ENCODE peak calls at places on chromosomes 3 and 15, in eight cellular contexts. A, U, Z, Y, G, V, X and S are unnamed samples. For H3K36me3, the result is how much of the 10 kb centered on the place peaks cover.

GRCh38 chr3:54426431-54426830 is 304.1 kb downstream of the CACNA2D3 start:
- DNase-seq in A (no peak), U (no peak), Z (no peak), Y (no peak), G (no peak), V (no peak), X (no peak), S (no peak)

GRCh38 chr3:193872265-193872753 is 263.6 kb upstream of the HES1 start:
- DNase-seq in A (no peak), U (no peak), Z (peak), Y (no peak), G (peak), V (peak), X (no peak), S (no peak)

GRCh38 chr3:134485620-134486576 is at the start of the genes ANAPC13 and CEP63:
- DNase-seq in A (peak), U (peak), Z (peak), Y (peak), G (peak), V (peak), X (peak), S (peak)

GRCh38 chr3:150543531-150543930 is 2.8 kb downstream of the SERP1 start:
- DNase-seq in A (no peak), U (no peak), Z (no peak), Y (no peak), G (no peak), V (no peak), X (no peak), S (no peak)

GRCh38 chr15:79932447-79932846 is 35.6 kb upstream of the MTHFS start:
- DNase-seq in A (no peak), U (no peak), Z (no peak), Y (no peak), G (no peak), V (no peak), X (no peak), S (no peak)

GRCh38 chr3:193590088-193590856 is 2.7 kb upstream of the OPA1 start:
- DNase-seq in A (no peak), U (no peak), Z (no peak), Y (no peak), G (peak), V (no peak), X (no peak), S (peak)

GRCh38 chr3:140720242-140720641 is 42.4 kb downstream of the TRIM42 start:
- DNase-seq in A (no peak), U (no peak), Z (no peak), Y (no peak), G (no peak), V (no peak), X (no peak), S (no peak)

GRCh38 chr15:25678498-25678865 is 184.6 kb downstream of the ATP10A start:
- DNase-seq in A (no peak), U (no peak), Z (no peak), Y (no peak), G (no peak), V (no peak), X (no peak), S (no peak)

GRCh38 chr3:149352556-149352955 is 19.1 kb upstream of the TM4SF18 start:
- DNase-seq in A (peak), U (peak), Z (peak), Y (peak), G (peak), V (peak), X (peak), S (peak)

GRCh38 chr15:80275946-80276345 is 23.9 kb upstream of the CTXND1 start:
- DNase-seq in A (no peak), U (no peak), Z (no peak), Y (no peak), G (peak), V (no peak), X (no peak), S (no peak)

GRCh38 chr3:55156851-55157650 is 229.2 kb upstream of the LRTM1 start:
- DNase-seq in A (no peak), U (no peak), Z (no peak), Y (no peak), G (no peak), V (no peak), X (no peak), S (no peak)

GRCh38 chr15:33467146-33467815 is 156.5 kb downstream of the RYR3 start:
- DNase-seq in A (no peak), U (no peak), Z (no peak), Y (peak), G (no peak), V (no peak), X (no peak), S (no peak)

GRCh38 chr3:99502871-99503270 is 135.5 kb upstream of the COL8A1 start:
- DNase-seq in A (no peak), U (no peak), Z (no peak), Y (no peak), G (peak), V (no peak), X (no peak), S (no peak)

GRCh38 chr3:194572131-194572789 is 61.0 kb downstream of the TMEM44 start:
- DNase-seq in A (no peak), U (peak), Z (no peak), Y (no peak), G (peak), V (peak), X (no peak), S (no peak)

GRCh38 chr3:61573441-61573840 is 12.1 kb downstream of the PTPRG start:
- DNase-seq in A (no peak), U (no peak), Z (no peak), Y (no peak), G (no peak), V (no peak), X (no peak), S (no peak)

GRCh38 chr3:63383040-63383439 is 104.9 kb downstream of the SYNPR start:
- DNase-seq in A (no peak), U (no peak), Z (no peak), Y (no peak), G (no peak), V (no peak), X (no peak), S (no peak)

GRCh38 chr3:18830087-18830486 is 318.2 kb upstream of the KCNH8 start:
- DNase-seq in A (no peak), U (no peak), Z (no peak), Y (no peak), G (no peak), V (no peak), X (no peak), S (no peak)

GRCh38 chr3:73622135-73622534 is 2.6 kb downstream of the PDZRN3 start:
- DNase-seq in A (peak), U (peak), Z (peak), Y (peak), G (peak), V (peak), X (peak), S (no peak)

GRCh38 chr15:99631256-99631655 is 65.5 kb downstream of the MEF2A start:
- DNase-seq in A (no peak), U (no peak), Z (no peak), Y (no peak), G (no peak), V (no peak), X (no peak), S (no peak)

GRCh38 chr15:48472756-48473155 is 141.5 kb downstream of the DUT start:
- DNase-seq in A (no peak), U (no peak), Z (no peak), Y (no peak), G (peak), V (no peak), X (no peak), S (no peak)

GRCh38 chr3:71095511-71096305 is 487.8 kb downstream of the FOXP1 start:
- DNase-seq in A (no peak), U (no peak), Z (no peak), Y (no peak), G (peak), V (no peak), X (no peak), S (no peak)

GRCh38 chr15:85865070-85865684 is 70.5 kb upstream of the KLHL25 start:
- DNase-seq in A (peak), U (peak), Z (no peak), Y (peak), G (peak), V (peak), X (peak), S (peak)

GRCh38 chr3:126216416-126216815 is 36.0 kb upstream of the ALDH1L1 start:
- DNase-seq in A (no peak), U (no peak), Z (no peak), Y (no peak), G (peak), V (no peak), X (no peak), S (no peak)

GRCh38 chr3:134334231-134334900 is 39.9 kb downstream of the AMOTL2 start:
- DNase-seq in A (no peak), U (no peak), Z (no peak), Y (no peak), G (peak), V (peak), X (peak), S (no peak)

GRCh38 chr3:142502187-142502985 is 54.5 kb upstream of the XRN1 start:
- DNase-seq in A (peak), U (no peak), Z (no peak), Y (no peak), G (no peak), V (no peak), X (no peak), S (no peak)

GRCh38 chr15:68518046-68518445 is 60.7 kb upstream of the CORO2B start:
- DNase-seq in A (no peak), U (no peak), Z (no peak), Y (peak), G (no peak), V (no peak), X (no peak), S (no peak)

GRCh38 chr3:53594276-53594675 is 99.9 kb downstream of the CACNA1D start:
- DNase-seq in A (no peak), U (no peak), Z (no peak), Y (no peak), G (no peak), V (no peak), X (no peak), S (no peak)

GRCh38 chr3:47628426-47628825 is 49.8 kb upstream of the CSPG5 start:
- DNase-seq in A (no peak), U (no peak), Z (no peak), Y (no peak), G (no peak), V (no peak), X (no peak), S (no peak)

GRCh38 chr15:66847565-66847991 is 145.5 kb downstream of the SMAD6 start:
- DNase-seq in A (no peak), U (no peak), Z (peak), Y (no peak), G (no peak), V (peak), X (peak), S (peak)

GRCh38 chr15:85571780-85572179 is 191.4 kb downstream of the AKAP13 start:
- DNase-seq in A (no peak), U (no peak), Z (no peak), Y (no peak), G (no peak), V (no peak), X (peak), S (no peak)

GRCh38 chr3:115436767-115437301 is 186.5 kb upstream of the GAP43 start:
- DNase-seq in A (peak), U (no peak), Z (no peak), Y (peak), G (peak), V (no peak), X (no peak), S (peak)

GRCh38 chr3:61667417-61668213 is 106.2 kb downstream of the PTPRG start:
- DNase-seq in A (no peak), U (no peak), Z (no peak), Y (no peak), G (no peak), V (no peak), X (no peak), S (no peak)

GRCh38 chr3:152113992-152114651 is 154.6 kb upstream of the MBNL1 start:
- DNase-seq in A (no peak), U (no peak), Z (no peak), Y (no peak), G (peak), V (no peak), X (no peak), S (no peak)

GRCh38 chr3:102037209-102037608 is 187.9 kb downstream of the NFKBIZ start:
- DNase-seq in A (no peak), U (no peak), Z (no peak), Y (peak), G (peak), V (no peak), X (no peak), S (no peak)

GRCh38 chr3:102036472-102036871 is 187.2 kb downstream of the NFKBIZ start:
- DNase-seq in A (no peak), U (no peak), Z (no peak), Y (no peak), G (no peak), V (no peak), X (no peak), S (no peak)

GRCh38 chr3:102037791-102038190 is 188.5 kb downstream of the NFKBIZ start:
- DNase-seq in A (no peak), U (no peak), Z (no peak), Y (no peak), G (no peak), V (no peak), X (no peak), S (no peak)

GRCh38 chr3:102036015-102036414 is 186.7 kb downstream of the NFKBIZ start:
- DNase-seq in A (no peak), U (no peak), Z (no peak), Y (no peak), G (no peak), V (no peak), X (no peak), S (no peak)

DNA sequence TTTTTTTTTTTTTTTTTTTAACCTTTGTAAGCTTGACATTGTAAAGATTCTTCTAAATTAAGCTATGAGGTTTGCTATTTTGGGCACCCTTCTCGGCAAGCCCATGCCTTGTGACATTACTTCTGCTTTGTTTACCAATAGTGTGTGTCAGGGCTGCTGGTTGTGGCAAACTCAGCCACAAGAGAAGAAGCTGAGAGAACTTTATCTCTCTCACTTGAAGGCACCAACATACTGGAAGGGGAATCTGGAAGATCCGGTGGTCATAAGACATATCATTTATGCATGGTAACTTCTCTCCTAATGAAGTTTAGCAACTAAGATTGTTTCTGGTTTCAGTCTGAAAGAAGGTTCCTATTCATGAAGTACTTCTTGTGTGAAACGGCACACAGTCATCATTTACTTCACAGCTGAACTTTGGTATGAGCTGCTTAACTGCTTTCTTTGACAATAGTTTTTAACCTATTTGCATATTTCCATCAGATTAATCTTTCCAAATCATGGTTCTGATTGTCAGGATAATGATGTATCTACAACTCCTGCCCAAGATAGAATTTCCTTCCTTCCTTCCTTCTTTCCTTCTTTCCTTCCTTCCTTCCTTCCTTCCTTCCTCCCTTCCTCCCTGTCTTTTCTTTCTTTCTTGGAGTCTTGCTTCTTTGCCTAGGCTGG is 189.3 kb downstream of the NFKBIZ start:
- DNase-seq in A (no peak), U (no peak), Z (no peak), Y (no peak), G (no peak), V (no peak), X (no peak), S (no peak)
- H3K36me3 ChIP-seq in A (under half), U (under half), Z (under half), Y (under half), G (under half), V (under half), X (under half), S (under half)

GRCh38 chr3:79015854-79016253 is 751.9 kb downstream of the ROBO1 start:
- DNase-seq in A (no peak), U (no peak), Z (no peak), Y (no peak), G (no peak), V (no peak), X (no peak), S (no peak)

GRCh38 chr3:79019137-79019923 is 748.5 kb downstream of the ROBO1 start:
- DNase-seq in A (peak), U (peak), Z (peak), Y (peak), G (peak), V (peak), X (peak), S (peak)

GRCh38 chr3:79016587-79017380 is 751.0 kb downstream of the ROBO1 start:
- DNase-seq in A (no peak), U (no peak), Z (no peak), Y (no peak), G (peak), V (no peak), X (no peak), S (no peak)

GRCh38 chr3:79018671-79019136 is 749.1 kb downstream of the ROBO1 start:
- DNase-seq in A (peak), U (peak), Z (peak), Y (peak), G (peak), V (no peak), X (peak), S (peak)

GRCh38 chr3:79019924-79020173 is 747.9 kb downstream of the ROBO1 start:
- DNase-seq in A (no peak), U (no peak), Z (no peak), Y (no peak), G (no peak), V (no peak), X (peak), S (no peak)
- H3K4me3 ChIP-seq in A (peak), U (peak), Z (peak), Y (peak), G (peak), V (no peak), X (no peak), S (peak)

GRCh38 chr3:105537371-105538075 is 170.8 kb downstream of the ALCAM start:
- DNase-seq in A (no peak), U (no peak), Z (no peak), Y (no peak), G (peak), V (no peak), X (no peak), S (no peak)
- H3K36me3 ChIP-seq in A (under half), U (under half), Z (under half), Y (under half), G (under half), V (under half), X (under half), S (under half)

DNA sequence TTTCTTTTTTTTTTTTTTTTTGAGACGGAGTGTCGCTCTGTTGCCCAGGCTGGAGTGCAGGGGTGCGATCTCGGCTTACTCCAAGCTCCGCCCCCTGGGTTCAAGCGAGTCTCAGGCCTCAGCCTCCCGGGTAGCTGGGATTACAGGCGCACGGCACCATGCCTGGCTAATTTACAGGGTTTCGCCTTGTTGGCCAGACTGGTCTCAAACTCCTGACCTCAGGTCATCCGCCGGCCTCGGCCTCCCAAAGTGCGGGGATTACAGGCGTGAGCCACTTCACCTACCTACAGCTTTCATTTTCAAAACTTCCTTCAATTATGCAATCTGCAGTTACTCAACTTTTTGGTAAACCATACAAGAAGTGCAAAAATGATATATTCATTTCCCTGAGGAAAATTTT is 14.0 kb downstream of the NANOGP8 start:
- DNase-seq in A (no peak), U (no peak), Z (no peak), Y (no peak), G (no peak), V (no peak), X (no peak), S (no peak)
- H3K4me3 ChIP-seq in A (no peak), U (no peak), Z (no peak), Y (no peak), G (no peak), V (no peak), X (no peak), S (no peak)

GRCh38 chr3:15330031-15330596 is 2.3 kb downstream of the SH3BP5 start:
- DNase-seq in A (peak), U (peak), Z (no peak), Y (no peak), G (peak), V (no peak), X (no peak), S (no peak)
- H3K36me3 ChIP-seq in A (under half), U (under half), Z (under half), Y (under half), G (under half), V (under half), X (under half), S (under half)

DNA sequence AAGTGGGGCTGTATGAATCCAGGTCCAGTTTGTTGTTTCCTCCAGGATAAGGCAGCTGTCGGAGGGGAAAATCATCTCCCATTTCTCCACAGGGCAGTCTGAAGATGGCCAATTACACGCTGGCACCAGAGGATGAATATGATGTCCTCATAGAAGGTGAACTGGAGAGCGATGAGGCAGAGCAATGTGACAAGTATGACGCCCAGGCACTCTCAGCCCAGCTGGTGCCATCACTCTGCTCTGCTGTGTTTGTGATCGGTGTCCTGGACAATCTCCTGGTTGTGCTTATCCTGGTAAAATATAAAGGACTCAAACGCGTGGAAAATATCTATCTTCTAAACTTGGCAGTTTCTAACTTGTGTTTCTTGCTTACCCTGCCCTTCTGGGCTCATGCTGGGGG is 917 bp downstream of the CCRL2 start:
- DNase-seq in A (no peak), U (peak), Z (no peak), Y (no peak), G (no peak), V (no peak), X (no peak), S (no peak)
- H3K4me3 ChIP-seq in A (no peak), U (peak), Z (no peak), Y (no peak), G (no peak), V (no peak), X (no peak), S (no peak)

DNA sequence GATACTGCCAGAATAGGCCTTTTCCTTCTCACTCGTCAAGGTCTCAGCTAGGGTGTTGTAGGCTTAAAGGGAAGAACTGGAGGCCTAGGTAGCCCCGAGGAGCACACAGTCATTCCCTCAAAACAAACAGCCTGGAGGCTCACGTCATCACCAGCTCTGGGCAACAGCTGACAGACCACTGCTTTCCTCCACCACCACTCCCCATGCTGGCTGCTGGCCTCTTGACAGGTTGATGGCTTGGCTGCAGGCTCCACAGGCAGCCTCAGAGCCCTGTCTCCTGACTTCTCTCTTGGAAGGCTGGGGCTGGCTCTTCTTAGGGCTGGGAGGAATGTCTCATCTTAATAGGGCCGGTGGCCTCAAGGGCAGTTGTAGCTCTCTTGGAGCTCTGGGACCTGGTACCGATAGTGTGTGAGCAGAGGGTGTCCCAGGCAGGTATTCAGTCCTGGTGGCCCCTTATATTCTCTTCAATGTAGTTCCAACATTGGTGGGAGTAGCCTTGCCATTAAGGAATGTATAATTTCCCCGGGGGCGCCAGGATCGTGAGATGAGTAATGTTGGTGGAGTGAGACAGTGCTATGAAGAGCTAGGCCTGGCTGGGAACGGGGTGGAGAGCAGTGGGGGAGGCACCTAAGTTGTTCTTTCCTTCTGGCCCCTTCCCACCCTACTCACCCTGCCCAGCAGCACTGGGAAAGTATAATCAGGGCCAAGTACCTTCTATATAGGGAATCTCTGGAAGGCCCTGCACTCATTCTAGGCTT is 6.1 kb upstream of the AP2M1 start:
- DNase-seq in A (no peak), U (peak), Z (no peak), Y (no peak), G (peak), V (no peak), X (no peak), S (no peak)
- H3K36me3 ChIP-seq in A (half or more), U (half or more), Z (half or more), Y (under half), G (half or more), V (under half), X (under half), S (half or more)